ENCODE peak calls at places on chromosome 1, in five cellular contexts. B, X, N, P and S are unnamed samples.

GRCh38 chr1:56864430-56864829 is 9.8 kb downstream of the C8A start:
- DNase-seq in X (no peak), P (no peak), B (no peak), N (no peak), S (no peak)

GRCh38 chr1:43653893-43654292 is 3.9 kb downstream of the KDM4A start:
- DNase-seq in X (no peak), B (no peak), N (no peak), P (no peak), S (no peak)

GRCh38 chr1:155952505-155952890 is 11.1 kb downstream of the RXFP4 start:
- DNase-seq in B (no peak), N (peak), X (no peak), P (no peak), S (no peak)

GRCh38 chr1:176203735-176204134 is 3.4 kb downstream of the COP1 start:
- DNase-seq in B (no peak), N (no peak), P (no peak), X (no peak), S (no peak)

GRCh38 chr1:77143529-77144121 is 75.6 kb downstream of the PIGK start:
- DNase-seq in B (no peak), N (no peak), X (peak), P (no peak), S (no peak)

GRCh38 chr1:215749423-215749822 is 182.3 kb downstream of the KCTD3 start:
- DNase-seq in P (no peak), X (peak), B (peak), N (no peak), S (peak)

GRCh38 chr1:51842255-51842654 is 36.3 kb downstream of the NRDC start:
- DNase-seq in N (no peak), B (no peak), P (no peak), X (no peak), S (no peak)

GRCh38 chr1:154837679-154838171 is 32.4 kb downstream of the KCNN3 start:
- DNase-seq in X (no peak), P (no peak), N (no peak), B (no peak), S (no peak)

GRCh38 chr1:92481598-92482403 is 4.9 kb downstream of the GFI1 start:
- DNase-seq in N (no peak), P (no peak), B (no peak), X (no peak), S (no peak)